ENCODE peak calls at places on chromosomes 3 and 15, in eight cellular contexts. J, Q, Z, F, W, O, A and P are unnamed samples.

GRCh38 chr15:80665151-80665550 is 30.0 kb upstream of the ABHD17C start:
- DNase-seq in J (no peak), Q (no peak), Z (no peak), F (no peak), W (no peak), O (no peak), A (no peak), P (no peak)

GRCh38 chr3:110925804-110926203 is 145.8 kb upstream of the NECTIN3 start:
- DNase-seq in J (no peak), Q (peak), Z (no peak), F (no peak), W (no peak), O (no peak), A (no peak), P (no peak)

GRCh38 chr3:195906865-195907729 is 1.3 kb downstream of the TNK2 start:
- DNase-seq in J (peak), Q (no peak), Z (no peak), F (no peak), W (peak), O (no peak), A (peak), P (no peak)

GRCh38 chr3:18087963-18088362 is 337.2 kb downstream of the SATB1 start:
- DNase-seq in J (no peak), Q (no peak), Z (no peak), F (no peak), W (no peak), O (no peak), A (no peak), P (no peak)

GRCh38 chr3:87088984-87089841 is 98.3 kb upstream of the VGLL3 start:
- DNase-seq in J (no peak), Q (peak), Z (peak), F (no peak), W (peak), O (peak), A (no peak), P (peak)

GRCh38 chr15:57619746-57620145 is 28.0 kb downstream of the MYZAP start:
- DNase-seq in J (no peak), Q (no peak), Z (no peak), F (no peak), W (no peak), O (no peak), A (no peak), P (no peak)

GRCh38 chr15:74752486-74753395 is 4.1 kb downstream of the CYP1A2 start:
- DNase-seq in J (no peak), Q (peak), Z (no peak), F (no peak), W (no peak), O (peak), A (no peak), P (peak)

GRCh38 chr3:187044871-187045552 is 94.3 kb downstream of the RPL39L start:
- DNase-seq in J (no peak), Q (peak), Z (no peak), F (no peak), W (no peak), O (no peak), A (no peak), P (no peak)

GRCh38 chr15:101773496-101774100 is 29.7 kb upstream of the OR4F6 start:
- DNase-seq in J (no peak), Q (no peak), Z (peak), F (no peak), W (no peak), O (no peak), A (no peak), P (no peak)

GRCh38 chr15:51030649-51031316 is 63.9 kb downstream of the TNFAIP8L3 start:
- DNase-seq in J (no peak), Q (peak), Z (no peak), F (no peak), W (no peak), O (peak), A (no peak), P (peak)

GRCh38 chr15:22947101-22948000 is 32.8 kb downstream of the CYFIP1 start:
- DNase-seq in J (no peak), Q (no peak), Z (no peak), F (no peak), W (no peak), O (no peak), A (no peak), P (no peak)

GRCh38 chr15:70562906-70563305 is 200.5 kb downstream of the UACA start:
- DNase-seq in J (no peak), Q (no peak), Z (no peak), F (no peak), W (no peak), O (no peak), A (no peak), P (no peak)

GRCh38 chr3:125267460-125267859 is 54.9 kb upstream of the SLC12A8 start:
- DNase-seq in J (no peak), Q (no peak), Z (no peak), F (no peak), W (no peak), O (no peak), A (no peak), P (no peak)

GRCh38 chr3:3627104-3627503 is 172.1 kb upstream of the LRRN1 start:
- DNase-seq in J (no peak), Q (no peak), Z (no peak), F (no peak), W (no peak), O (no peak), A (no peak), P (no peak)

GRCh38 chr15:99433026-99433756 is 132.6 kb upstream of the MEF2A start:
- DNase-seq in J (no peak), Q (peak), Z (no peak), F (no peak), W (no peak), O (no peak), A (peak), P (no peak)

GRCh38 chr3:52874160-52874701 is 23.1 kb downstream of the STIMATE start:
- DNase-seq in J (no peak), Q (no peak), Z (no peak), F (no peak), W (no peak), O (no peak), A (no peak), P (no peak)

GRCh38 chr3:66406186-66406585 is 94.6 kb downstream of the LRIG1 start:
- DNase-seq in J (no peak), Q (no peak), Z (no peak), F (no peak), W (peak), O (no peak), A (no peak), P (no peak)

GRCh38 chr3:66407281-66408218 is 93.3 kb downstream of the LRIG1 start:
- DNase-seq in J (peak), Q (peak), Z (peak), F (peak), W (peak), O (no peak), A (peak), P (peak)

GRCh38 chr3:66405701-66406091 is 95.1 kb downstream of the LRIG1 start:
- DNase-seq in J (no peak), Q (peak), Z (no peak), F (no peak), W (peak), O (peak), A (no peak), P (peak)

GRCh38 chr3:66408458-66408857 is 92.4 kb downstream of the LRIG1 start:
- DNase-seq in J (no peak), Q (no peak), Z (no peak), F (no peak), W (no peak), O (no peak), A (no peak), P (no peak)

GRCh38 chr3:66406841-66407240 is 94.0 kb downstream of the LRIG1 start:
- DNase-seq in J (no peak), Q (no peak), Z (no peak), F (no peak), W (no peak), O (no peak), A (no peak), P (no peak)
- TF ChIP-seq CTCF in J (no peak), Q (no peak), Z (no peak), F (no peak), W (no peak), O (no peak), A (no peak), P (no peak)

GRCh38 chr15:86115138-86115801 is 35.6 kb downstream of the AGBL1 start:
- DNase-seq in J (no peak), Q (peak), Z (no peak), F (no peak), W (no peak), O (no peak), A (no peak), P (no peak)
- TF ChIP-seq CTCF in J (no peak), Q (peak), Z (no peak), F (peak), W (peak), O (no peak), A (no peak), P (no peak)

DNA sequence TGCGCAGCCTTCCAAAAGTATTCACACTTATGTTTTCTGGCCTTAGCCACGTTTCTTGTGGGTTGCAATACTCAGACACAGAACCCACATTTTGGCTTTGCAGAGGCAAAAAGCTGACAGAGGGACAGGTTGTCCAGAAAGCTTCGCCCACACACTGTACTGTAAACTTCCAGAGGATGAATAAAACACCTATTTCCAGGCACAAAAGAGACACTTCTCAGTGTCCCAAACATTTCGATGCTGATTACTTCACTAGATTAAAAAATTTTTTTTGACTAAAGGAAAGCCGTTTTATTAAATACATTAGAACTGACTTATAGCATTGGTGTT is 28.0 kb upstream of the KCTD6 start:
- DNase-seq in J (no peak), Q (no peak), Z (no peak), F (no peak), W (no peak), O (no peak), A (no peak), P (no peak)
- TF ChIP-seq CTCF in J (peak), Q (no peak), Z (no peak), F (no peak), W (no peak), O (no peak), A (no peak), P (no peak)

GRCh38 chr3:150372320-150373118 is 35.6 kb upstream of the TSC22D2 start:
- DNase-seq in J (no peak), Q (peak), Z (no peak), F (no peak), W (no peak), O (no peak), A (no peak), P (peak)
- TF ChIP-seq CTCF in J (no peak), Q (peak), Z (no peak), F (peak), W (no peak), O (peak), A (peak), P (peak)

GRCh38 chr3:76756578-76756977 is 283.3 kb upstream of the ROBO2 start:
- DNase-seq in J (no peak), Q (no peak), Z (no peak), F (no peak), W (no peak), O (no peak), A (no peak), P (no peak)

DNA sequence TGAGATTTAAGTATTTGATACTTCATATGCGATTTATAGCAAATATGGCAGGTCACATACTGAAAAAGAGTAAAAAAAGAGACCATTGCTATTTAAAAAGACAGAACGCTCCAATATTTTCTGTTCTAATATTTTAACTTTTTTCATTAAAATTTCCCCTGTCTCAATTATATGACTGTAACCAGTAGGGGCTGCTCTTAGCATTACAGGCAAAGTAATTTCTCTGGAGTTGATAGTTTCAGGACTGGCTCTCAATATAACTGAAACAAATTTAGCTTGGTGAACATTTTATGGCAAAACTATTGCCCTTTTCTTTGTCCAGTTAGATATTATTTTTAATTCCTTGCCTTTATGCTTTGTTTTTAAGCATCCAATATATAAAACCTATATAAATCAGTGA is 286.3 kb upstream of the ROBO2 start:
- DNase-seq in J (no peak), Q (no peak), Z (no peak), F (no peak), W (no peak), O (no peak), A (no peak), P (no peak)
- TF ChIP-seq CTCF in J (no peak), Q (no peak), Z (no peak), F (peak), W (no peak), O (peak), A (no peak), P (peak)

GRCh38 chr15:43251863-43252241 is 14.9 kb downstream of the TGM5 start:
- DNase-seq in J (no peak), Q (no peak), Z (no peak), F (no peak), W (no peak), O (no peak), A (no peak), P (no peak)

GRCh38 chr15:43251185-43251862 is 15.4 kb downstream of the TGM5 start:
- DNase-seq in J (no peak), Q (no peak), Z (no peak), F (no peak), W (no peak), O (no peak), A (no peak), P (no peak)

GRCh38 chr15:43249699-43250203 is 17.0 kb downstream of the TGM5 start:
- DNase-seq in J (no peak), Q (peak), Z (no peak), F (no peak), W (no peak), O (peak), A (no peak), P (peak)

GRCh38 chr15:43249236-43249635 is 17.5 kb downstream of the TGM5 start:
- DNase-seq in J (no peak), Q (no peak), Z (no peak), F (no peak), W (no peak), O (no peak), A (no peak), P (no peak)

GRCh38 chr15:43250785-43251184 is 15.9 kb downstream of the TGM5 start:
- DNase-seq in J (no peak), Q (no peak), Z (no peak), F (no peak), W (no peak), O (no peak), A (no peak), P (no peak)
- TF ChIP-seq CTCF in J (no peak), Q (no peak), Z (no peak), F (no peak), W (no peak), O (no peak), A (no peak), P (no peak)